ENCODE peak calls at places on chromosomes 1 and 21, in seven cellular contexts. O is T-cell, Z is foreskin fibroblast, I is sigmoid colon, J is B cell, P is GM10248, Y is H54. G is an unnamed sample.

GRCh38 chr1:15959424-15959823 is 16.5 kb downstream of the ZBTB17 start:
- DNase-seq in O (no peak), Z (no peak), I (no peak), J (no peak), P (no peak), Y (no peak), G (no peak)

GRCh38 chr1:24894002-24894401 is 36.1 kb downstream of the RUNX3 start:
- DNase-seq in O (no peak), Z (no peak), I (no peak), J (peak), P (peak), Y (no peak), G (no peak)

GRCh38 chr1:171292799-171293198 is 21.2 kb upstream of the FMO4 start:
- DNase-seq in O (no peak), Z (peak), I (no peak), J (no peak), P (no peak), Y (no peak), G (no peak)

GRCh38 chr1:233373226-233373625 is 45.7 kb downstream of the MAP3K21 start:
- DNase-seq in O (no peak), Z (no peak), I (no peak), J (no peak), P (no peak), Y (no peak), G (peak)

GRCh38 chr1:20361401-20361800 is 70.7 kb downstream of the VWA5B1 start:
- DNase-seq in O (no peak), Z (no peak), I (no peak), J (no peak), P (no peak), Y (no peak), G (no peak)

GRCh38 chr1:117433943-117434342 is 66.7 kb downstream of the MAN1A2 start:
- DNase-seq in O (no peak), Z (no peak), I (no peak), J (no peak), P (no peak), Y (no peak), G (no peak)

GRCh38 chr21:33588485-33589335 is at the start of gene DONSON:
- DNase-seq in O (peak), Z (peak), I (peak), J (peak), P (peak), Y (peak), G (peak)

GRCh38 chr1:34975312-34975711 is 9.8 kb downstream of the TMEM35B start:
- DNase-seq in O (no peak), Z (peak), I (no peak), J (no peak), P (no peak), Y (no peak), G (no peak)

GRCh38 chr1:212629450-212630158 is 21.0 kb downstream of the ATF3 start:
- DNase-seq in O (no peak), Z (no peak), I (no peak), J (no peak), P (no peak), Y (no peak), G (no peak)

GRCh38 chr1:58255192-58255591 is 291.3 kb downstream of the OMA1 start:
- DNase-seq in O (no peak), Z (no peak), I (no peak), J (no peak), P (no peak), Y (no peak), G (peak)

GRCh38 chr1:70504176-70504820 is 93.2 kb downstream of the CTH start:
- DNase-seq in O (no peak), Z (peak), I (no peak), J (no peak), P (peak), Y (no peak), G (no peak)